ENCODE peak calls at places on chromosome 6, in eight cellular contexts. C is RPMI7951; Z is activated CD8-positive, alpha-beta memory T cell treated with anti-CD3 and anti-CD28 coated beads for 48 hours; E is HCT116; P is fibroblast of the conjunctiva; U is HT1080; B is stimulated activated CD4-positive, alpha-beta T cell treated with anti-CD3 and anti-CD28 coated beads, Interleukin-1b, Interleukin-23, amount 100 ng/mL, for 1 hour; V is activated gamma-delta T cell treated with Interleukin-2 at 50 U/mL for 16 hours. G is an unnamed sample.

GRCh38 chr6:2630362-2630761 is 120.4 kb downstream of the MYLK4 start:
- DNase-seq in E (peak), Z (no peak), U (peak), V (no peak), C (peak), B (no peak), P (peak), G (peak)

GRCh38 chr6:26125015-26125690 is 37.9 kb downstream of the HFE start:
- DNase-seq in V (peak), E (no peak), U (peak), Z (no peak), P (no peak), B (no peak), C (peak), G (peak)

GRCh38 chr6:157393667-157394329 is 12.8 kb downstream of the ZDHHC14 start:
- DNase-seq in C (no peak), B (no peak), P (no peak), Z (no peak), U (no peak), E (no peak), V (no peak), G (no peak)

GRCh38 chr6:132320007-132320406 is 81.3 kb downstream of the MOXD1 start:
- DNase-seq in V (no peak), U (no peak), Z (no peak), C (peak), B (no peak), P (peak), E (no peak), G (no peak)

GRCh38 chr6:7237653-7238190 is 75.3 kb downstream of the SSR1 start:
- DNase-seq in Z (no peak), V (no peak), U (no peak), C (no peak), P (no peak), B (no peak), E (no peak), G (no peak)

GRCh38 chr6:80967618-80968017 is 784.9 kb downstream of the TENT5A start:
- DNase-seq in V (no peak), E (no peak), P (no peak), U (no peak), Z (no peak), B (no peak), C (no peak), G (no peak)

GRCh38 chr6:120005292-120005976 is 655.9 kb upstream of the MAN1A1 start:
- DNase-seq in P (no peak), C (peak), E (no peak), U (peak), B (no peak), V (no peak), Z (no peak), G (no peak)

GRCh38 chr6:3796396-3796795 is 44.9 kb upstream of the PXDC1 start:
- DNase-seq in P (no peak), B (no peak), U (no peak), V (no peak), Z (no peak), C (no peak), E (no peak), G (no peak)

GRCh38 chr6:37244430-37245310 is 12.9 kb upstream of the TBC1D22B start:
- DNase-seq in U (peak), B (no peak), Z (no peak), E (no peak), V (no peak), P (peak), C (peak), G (no peak)

GRCh38 chr6:43228951-43229802 is at the start of gene DNPH1:
- DNase-seq in C (peak), V (peak), U (peak), P (peak), B (peak), Z (peak), E (peak), G (peak)

GRCh38 chr6:129786548-129786947 is 74.6 kb downstream of the TMEM244 start:
- DNase-seq in P (no peak), V (no peak), U (peak), B (no peak), Z (no peak), C (no peak), E (no peak), G (peak)

GRCh38 chr6:148294059-148294458 is 48.6 kb upstream of the SASH1 start:
- DNase-seq in U (no peak), P (no peak), V (no peak), B (no peak), E (no peak), Z (no peak), C (no peak), G (no peak)

GRCh38 chr6:44464527-44465310 is 77.2 kb downstream of the CDC5L start:
- DNase-seq in U (no peak), B (no peak), C (peak), E (no peak), P (no peak), Z (no peak), V (no peak), G (no peak)

GRCh38 chr6:43904311-43905123 is 134.5 kb downstream of the VEGFA start:
- DNase-seq in U (peak), E (no peak), P (no peak), V (no peak), C (peak), Z (no peak), B (no peak), G (no peak)

GRCh38 chr6:111712398-111712797 is 106.7 kb upstream of the TRAF3IP2 start:
- DNase-seq in U (no peak), V (no peak), C (no peak), E (no peak), Z (no peak), B (no peak), P (no peak), G (no peak)

GRCh38 chr6:70734979-70735378 is 67.3 kb downstream of the SMAP1 start:
- DNase-seq in E (no peak), P (no peak), C (no peak), Z (no peak), B (no peak), U (no peak), V (no peak), G (no peak)

GRCh38 chr6:30463651-30464618 is 25.4 kb upstream of the HLA-E start:
- DNase-seq in B (no peak), V (peak), U (peak), C (peak), E (no peak), Z (no peak), P (no peak), G (no peak)

GRCh38 chr6:42396720-42397119 is 55.0 kb downstream of the TRERF1 start:
- DNase-seq in U (no peak), B (no peak), V (no peak), Z (no peak), E (no peak), P (no peak), C (no peak), G (no peak)

GRCh38 chr6:168169624-168170023 is 90.6 kb upstream of the FRMD1 start:
- DNase-seq in C (no peak), V (no peak), Z (no peak), B (no peak), U (no peak), P (no peak), E (no peak), G (no peak)

GRCh38 chr6:168939771-168940170 is 313.9 kb downstream of the THBS2 start:
- DNase-seq in U (no peak), E (no peak), B (no peak), P (no peak), C (peak), Z (no peak), V (no peak), G (no peak)

GRCh38 chr6:144528605-144529425 is 243.7 kb downstream of the UTRN start:
- DNase-seq in C (peak), Z (no peak), E (no peak), P (peak), U (peak), B (no peak), V (no peak), G (no peak)

GRCh38 chr6:34142599-34142998 is 3.3 kb downstream of the GRM4 start:
- DNase-seq in C (no peak), Z (no peak), B (no peak), V (no peak), E (no peak), P (no peak), U (no peak), G (no peak)

GRCh38 chr6:97026298-97026697 is 101.8 kb downstream of the KLHL32 start:
- DNase-seq in P (no peak), C (no peak), B (no peak), V (no peak), E (no peak), Z (no peak), U (no peak), G (no peak)

GRCh38 chr6:52227495-52227894 is 16.8 kb downstream of the IL17F start:
- DNase-seq in E (no peak), B (no peak), V (no peak), P (no peak), Z (peak), U (peak), C (peak), G (no peak)

GRCh38 chr6:113600556-113601339 is 256.4 kb upstream of the MARCKS start:
- DNase-seq in U (no peak), E (no peak), B (no peak), C (no peak), Z (no peak), P (no peak), V (no peak), G (no peak)

GRCh38 chr6:95431637-95432228 is 145.6 kb upstream of the MANEA start:
- DNase-seq in Z (no peak), C (peak), E (peak), P (peak), U (peak), V (peak), B (no peak), G (peak)

GRCh38 chr6:87944541-87944954 is 103.1 kb upstream of the SPACA1 start:
- DNase-seq in B (no peak), U (peak), Z (no peak), E (no peak), C (peak), V (no peak), P (no peak), G (peak)

GRCh38 chr6:30207619-30208295 is 5.4 kb downstream of the TRIM26 start:
- DNase-seq in C (no peak), Z (no peak), B (no peak), U (no peak), V (no peak), E (no peak), P (no peak), G (no peak)

GRCh38 chr6:149939909-149940672 is 1.7 kb upstream of the ULBP2 start:
- DNase-seq in Z (no peak), P (no peak), E (no peak), V (no peak), U (no peak), B (no peak), C (no peak), G (no peak)

GRCh38 chr6:40743690-40744446 is 156.7 kb upstream of the LRFN2 start:
- DNase-seq in C (no peak), V (no peak), P (no peak), E (no peak), B (no peak), Z (no peak), U (no peak), G (no peak)

GRCh38 chr6:14505391-14505790 is 387.8 kb downstream of the CD83 start:
- DNase-seq in V (no peak), Z (no peak), B (no peak), U (no peak), P (no peak), C (no peak), E (no peak), G (no peak)